ENCODE peak calls at places on chromosomes 11 and 22, in five cellular contexts. I is stomach, J is brain microvascular endothelial cell, Y is ovary, H is K562. L is an unnamed sample.
A peak's percentile ranks its signal among the peaks of the same experiment; 100 is the strongest.

GRCh38 chr11:24697722-24698121 is 200.9 kb downstream of the LUZP2 start:
- DNase-seq in I (no peak), J (peak; percentile 92), Y (no peak), H (no peak), L (no peak)

GRCh38 chr11:95081412-95081811 is 8.2 kb upstream of the ENDOD1 start:
- DNase-seq in I (no peak), J (no peak), Y (no peak), H (no peak), L (no peak)

GRCh38 chr11:18749681-18750319 is 23.8 kb upstream of the IGSF22 start:
- DNase-seq in I (no peak), J (peak; percentile 62), Y (peak; percentile 40), H (no peak), L (no peak)

GRCh38 chr11:34604216-34604615 is 16.7 kb upstream of the EHF start:
- DNase-seq in I (no peak), J (no peak), Y (no peak), H (no peak), L (no peak)

GRCh38 chr22:47168900-47169800 is 406.7 kb downstream of the TBC1D22A start:
- DNase-seq in I (peak; percentile 25), J (no peak), Y (peak; percentile 7), H (no peak), L (peak; percentile 57)

GRCh38 chr11:70064011-70064725 is 13.9 kb upstream of the ANO1 start:
- DNase-seq in I (no peak), J (no peak), Y (no peak), H (no peak), L (no peak)

GRCh38 chr11:15867886-15868285 is 488.5 kb downstream of the SOX6 start:
- DNase-seq in I (no peak), J (no peak), Y (no peak), H (no peak), L (no peak)

GRCh38 chr11:76620471-76620870 is 50.1 kb downstream of the LRRC32 start:
- DNase-seq in I (no peak), J (peak; percentile 62), Y (no peak), H (no peak), L (no peak)

DNA sequence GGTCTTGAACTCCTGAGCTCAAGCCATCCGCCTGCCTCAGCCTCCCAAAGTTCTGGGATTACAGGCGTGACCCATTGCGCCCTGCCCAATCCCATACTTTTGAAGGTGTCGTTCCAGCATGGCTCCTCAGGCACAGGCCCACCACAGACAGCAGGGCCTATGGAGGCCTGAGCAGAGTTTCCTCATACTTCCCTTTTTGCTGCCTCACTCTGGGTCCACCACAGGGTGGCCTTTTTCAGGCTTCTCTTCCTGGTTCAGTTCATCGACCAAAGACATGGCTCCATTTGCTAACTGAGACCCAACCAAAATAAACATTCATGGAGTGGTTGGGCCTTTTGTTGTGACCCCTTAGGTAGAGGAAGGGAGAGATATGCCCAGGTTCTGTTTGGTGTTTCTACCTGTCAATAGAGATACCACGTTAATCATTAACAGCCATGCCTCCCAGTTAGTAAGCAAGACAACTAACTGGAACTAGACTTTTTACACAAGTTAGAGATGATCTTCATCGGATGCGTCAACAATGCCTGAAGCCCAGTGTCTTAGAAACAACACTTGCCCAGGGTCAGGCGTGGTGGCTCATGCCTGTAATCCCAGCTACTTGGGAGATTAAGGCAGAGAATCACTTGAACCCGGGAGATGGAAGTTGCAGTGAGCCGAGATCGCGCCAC is 35.1 kb downstream of the TRIOBP start:
- DNase-seq in I (peak; percentile 65), J (no peak), Y (no peak), H (peak; percentile 45), L (no peak)
- TF ChIP-seq CTCF in I (no peak), J (peak; percentile 36), Y (no peak), H (peak; percentile 21), L (no peak)

DNA sequence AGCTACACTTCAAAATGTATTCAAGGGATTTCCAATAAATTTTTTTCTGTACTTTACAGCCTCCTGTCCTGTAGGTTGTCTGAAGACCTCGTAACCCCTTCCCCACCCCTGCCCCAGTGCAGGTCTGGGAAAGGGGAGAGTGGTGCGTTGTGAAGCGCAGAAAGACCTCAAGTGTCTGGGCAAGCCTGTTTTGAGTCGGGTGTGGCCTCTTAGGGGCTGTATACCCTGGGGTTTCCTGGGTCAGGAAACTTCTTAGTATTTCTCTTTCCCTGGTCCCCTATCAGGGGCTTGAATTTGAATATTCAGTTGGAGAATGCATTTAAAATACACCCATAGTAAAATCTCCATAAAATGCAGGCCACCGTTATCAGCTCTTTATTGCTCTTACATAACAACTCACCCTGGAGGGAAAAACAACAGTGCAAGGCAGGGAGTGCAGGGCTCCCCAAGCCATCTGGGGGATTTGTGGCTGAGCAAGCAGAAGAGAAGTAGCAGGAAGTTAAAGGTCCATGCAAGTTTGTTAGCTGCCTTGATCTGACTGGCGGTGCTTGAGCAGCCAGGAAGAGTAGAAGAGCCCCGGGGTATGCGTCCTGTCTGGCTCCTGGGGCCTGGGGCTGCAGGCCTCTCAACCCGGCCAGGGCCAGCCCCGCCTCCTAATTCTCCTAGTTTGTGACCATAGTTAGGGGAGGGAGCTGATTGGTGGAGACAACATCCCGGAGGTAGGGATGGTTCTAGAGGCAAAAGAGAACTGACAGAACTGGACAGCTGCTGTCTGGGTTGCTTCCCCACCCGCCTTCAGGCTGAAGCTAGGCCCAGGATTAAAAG is 25.7 kb downstream of the ARHGAP1 start:
- DNase-seq in I (no peak), J (no peak), Y (peak; percentile 48), H (peak; percentile 51), L (no peak)
- H3K27ac ChIP-seq in I (peak overlapping the region; percentile 84), J (no peak overlapping the region), Y (peak overlapping the region; percentile 7), H (no peak overlapping the region), L (peak overlapping the region; percentile 60)

DNA sequence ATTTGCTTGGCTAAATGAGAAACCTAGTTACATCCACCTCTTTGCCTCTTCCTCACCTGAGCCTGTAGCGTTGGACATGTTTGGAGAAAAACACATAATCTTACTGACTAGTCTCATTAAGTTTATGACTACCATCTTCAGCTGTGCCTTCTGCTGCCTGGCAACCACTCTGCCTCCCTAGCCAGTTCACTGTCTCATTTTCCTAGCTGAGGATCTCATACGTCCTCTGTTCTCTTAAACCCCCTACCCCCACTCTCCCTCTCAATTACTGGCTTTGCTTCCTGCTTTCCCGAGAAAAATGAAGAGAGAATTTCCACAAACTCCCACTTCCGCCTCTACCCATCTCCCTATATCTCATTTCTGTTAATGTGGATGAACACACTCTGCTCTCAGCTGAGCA is 239.3 kb upstream of the POU2AF2 start:
- DNase-seq in I (no peak), J (no peak), Y (no peak), H (no peak), L (no peak)
- H3K4me3 ChIP-seq in I (no peak overlapping the region), J (no peak overlapping the region), Y (no peak overlapping the region), H (no peak overlapping the region), L (no peak overlapping the region)

GRCh38 chr11:60710482-60710881 is 11.1 kb downstream of the MS4A8 start:
- DNase-seq in I (no peak), J (peak; percentile 5), Y (no peak), H (no peak), L (no peak)
- TF ChIP-seq CTCF in I (no peak), J (peak; percentile 26), Y (no peak), H (no peak), L (no peak)

GRCh38 chr22:40534379-40535188 is 101.9 kb downstream of the MRTFA start:
- DNase-seq in I (no peak), J (peak; percentile 51), Y (no peak), H (peak; percentile 10), L (no peak)

GRCh38 chr22:40535642-40536041 is 100.9 kb downstream of the MRTFA start:
- DNase-seq in I (no peak), J (no peak), Y (no peak), H (no peak), L (no peak)

GRCh38 chr22:40535189-40535512 is 101.4 kb downstream of the MRTFA start:
- DNase-seq in I (no peak), J (no peak), Y (no peak), H (no peak), L (no peak)

GRCh38 chr22:40531951-40532900 is 104.3 kb downstream of the MRTFA start:
- DNase-seq in I (no peak), J (no peak), Y (no peak), H (no peak), L (no peak)

DNA sequence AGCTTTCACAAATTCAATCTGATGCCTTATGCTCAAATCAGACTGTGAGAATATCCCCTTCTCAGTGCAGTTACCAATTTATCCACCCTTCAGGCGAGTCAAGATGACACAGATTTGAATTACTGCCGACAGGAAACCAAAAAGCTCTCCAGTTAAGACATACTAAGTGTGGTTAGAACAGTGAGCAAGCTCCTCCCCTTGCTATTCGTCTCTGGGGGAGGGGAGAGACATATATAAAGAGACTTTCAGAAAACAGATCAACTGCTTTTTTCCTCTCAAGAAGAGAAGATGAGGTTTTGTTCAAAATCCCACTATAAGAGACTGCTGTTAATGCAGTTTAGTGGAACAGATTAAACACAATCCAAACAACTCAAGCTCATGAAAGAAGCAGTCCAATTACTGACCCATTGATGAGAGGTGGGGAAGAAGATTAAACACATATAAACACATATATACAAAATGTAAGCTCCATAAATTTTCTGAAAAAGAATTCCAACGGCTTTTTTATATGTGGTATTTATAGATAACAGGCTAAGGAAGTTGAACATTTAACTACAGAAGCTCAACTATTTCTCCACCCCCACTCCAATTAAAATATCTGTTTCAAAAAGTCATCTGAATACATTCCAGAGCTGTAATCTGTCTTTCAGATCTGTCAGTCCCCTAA is 102.7 kb downstream of the MRTFA start:
- DNase-seq in I (no peak), J (peak; percentile 69), Y (no peak), H (peak; percentile 62), L (no peak)
- H3K27ac ChIP-seq in I (peak overlapping the region; percentile 62), J (peak overlapping the region; percentile 70), Y (no peak overlapping the region), H (peak overlapping the region; percentile 58), L (no peak overlapping the region)

DNA sequence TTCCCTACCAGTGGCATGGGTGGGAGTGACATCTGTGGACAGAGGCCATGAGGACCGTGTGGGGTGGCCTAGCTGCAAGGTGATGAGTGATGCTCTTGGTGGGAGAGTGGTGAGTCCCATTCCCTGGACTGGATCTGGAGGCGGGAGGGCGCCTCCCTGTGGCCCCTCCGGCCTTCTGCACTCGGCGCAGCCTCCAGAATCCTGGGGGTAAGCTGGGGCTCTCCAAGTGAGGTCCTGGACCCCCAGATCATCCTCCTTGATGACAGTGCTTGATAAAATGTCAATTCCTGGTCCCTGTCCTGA is 32.3 kb upstream of the PRR5 start:
- DNase-seq in I (no peak), J (no peak), Y (no peak), H (peak; percentile 47), L (no peak)
- H3K4me3 ChIP-seq in I (peak overlapping the region; percentile 76), J (no peak overlapping the region), Y (no peak overlapping the region), H (no peak overlapping the region), L (no peak overlapping the region)

DNA sequence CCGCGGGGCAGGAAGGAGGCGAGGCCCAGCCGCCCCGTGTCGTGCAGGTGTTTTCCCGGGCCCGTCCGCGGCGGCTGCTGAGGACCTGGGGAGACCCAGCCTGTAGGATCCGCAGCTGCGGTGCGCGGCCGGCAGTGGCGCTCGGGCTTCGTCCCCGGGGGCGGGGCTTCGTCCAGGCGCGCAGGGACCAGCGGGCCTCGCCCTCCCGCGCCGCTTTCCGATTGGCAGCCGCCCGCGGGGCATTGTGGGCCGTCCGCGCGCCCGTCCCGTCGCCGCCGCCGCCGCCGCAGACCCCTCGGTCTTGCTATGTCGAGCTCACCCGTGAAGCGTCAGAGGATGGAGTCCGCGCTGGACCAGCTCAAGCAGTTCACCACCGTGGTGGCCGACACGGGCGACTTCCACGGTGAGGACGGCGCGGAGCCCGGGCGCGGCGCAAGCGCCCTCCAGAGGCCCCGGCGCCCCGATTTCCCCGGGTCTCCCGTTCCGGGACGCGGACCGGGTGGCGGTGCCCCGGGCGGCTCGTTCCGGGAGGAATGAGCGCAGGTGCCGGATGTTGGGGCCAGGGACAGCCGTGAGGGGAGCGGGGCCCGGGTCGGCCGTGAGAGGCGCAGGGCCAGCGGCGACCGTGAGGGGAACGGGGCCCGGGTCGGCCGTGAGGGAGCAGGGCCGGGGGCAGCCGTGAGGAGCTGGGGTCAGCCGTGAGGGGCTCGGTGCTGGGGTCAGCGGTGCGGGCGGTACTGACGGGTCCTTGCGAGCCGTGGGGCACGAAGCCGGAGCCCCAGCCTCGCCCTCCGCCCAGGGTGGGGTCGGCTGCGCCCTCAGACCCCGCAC is at the start of gene TALDO1:
- DNase-seq in I (peak; percentile 95), J (peak; percentile 67), Y (peak; percentile 89), H (peak; percentile 93), L (peak; percentile 98)
- TF ChIP-seq CTCF in I (no peak), J (peak; percentile 14), Y (peak; percentile 66), H (no peak), L (no peak)

L was measured in pancreas.